ENCODE peak calls at places on chromosomes 1 and 21, in four cellular contexts. T, N, L and C are unnamed samples.

GRCh38 chr21:16363563-16363962 is 633.8 kb downstream of the USP25 start:
- DNase-seq in T (no peak), N (no peak), L (no peak), C (no peak)

GRCh38 chr1:173475564-173476196 is 1.5 kb upstream of the PRDX6 start:
- DNase-seq in T (peak), N (peak), L (peak), C (peak)

GRCh38 chr1:17287377-17287776 is 20.6 kb upstream of the PADI4 start:
- DNase-seq in T (no peak), N (no peak), L (peak), C (peak)

GRCh38 chr1:197130677-197131304 is 15.7 kb downstream of the ASPM start:
- DNase-seq in T (no peak), N (no peak), L (peak), C (no peak)

GRCh38 chr1:115671176-115672062 is 29.6 kb downstream of the VANGL1 start:
- DNase-seq in T (no peak), N (peak), L (peak), C (no peak)

GRCh38 chr1:25140073-25140797 is 92.1 kb downstream of the SYF2 start:
- DNase-seq in T (no peak), N (no peak), L (no peak), C (no peak)

GRCh38 chr1:60898987-60899386 is 183.4 kb upstream of the NFIA start:
- DNase-seq in T (no peak), N (no peak), L (no peak), C (no peak)

GRCh38 chr1:67723126-67723525 is 38.1 kb downstream of the GADD45A start:
- DNase-seq in T (no peak), N (no peak), L (no peak), C (no peak)

GRCh38 chr1:216914974-216915373 is 191.7 kb upstream of the ESRRG start:
- DNase-seq in T (no peak), N (no peak), L (peak), C (no peak)

GRCh38 chr1:224067621-224068457 is 46.1 kb upstream of the FBXO28 start:
- DNase-seq in T (no peak), N (peak), L (peak), C (peak)

GRCh38 chr1:22275626-22276395 is 132.9 kb upstream of the WNT4 start:
- DNase-seq in T (peak), N (peak), L (peak), C (peak)

GRCh38 chr1:198486903-198487302 is 53.6 kb downstream of the ATP6V1G3 start:
- DNase-seq in T (no peak), N (no peak), L (no peak), C (no peak)

GRCh38 chr1:62687903-62688686 is at the start of gene DOCK7:
- DNase-seq in T (peak), N (peak), L (peak), C (peak)

GRCh38 chr1:109960745-109961094 is 23.8 kb upstream of the AHCYL1 start:
- DNase-seq in T (no peak), N (no peak), L (no peak), C (no peak)

GRCh38 chr1:109959974-109960744 is 24.4 kb upstream of the AHCYL1 start:
- DNase-seq in T (no peak), N (no peak), L (peak), C (peak)

GRCh38 chr1:109963864-109964263 is 20.7 kb upstream of the AHCYL1 start:
- DNase-seq in T (no peak), N (no peak), L (no peak), C (no peak)

GRCh38 chr1:109954180-109954579 is 30.4 kb upstream of the AHCYL1 start:
- DNase-seq in T (no peak), N (no peak), L (no peak), C (no peak)

DNA sequence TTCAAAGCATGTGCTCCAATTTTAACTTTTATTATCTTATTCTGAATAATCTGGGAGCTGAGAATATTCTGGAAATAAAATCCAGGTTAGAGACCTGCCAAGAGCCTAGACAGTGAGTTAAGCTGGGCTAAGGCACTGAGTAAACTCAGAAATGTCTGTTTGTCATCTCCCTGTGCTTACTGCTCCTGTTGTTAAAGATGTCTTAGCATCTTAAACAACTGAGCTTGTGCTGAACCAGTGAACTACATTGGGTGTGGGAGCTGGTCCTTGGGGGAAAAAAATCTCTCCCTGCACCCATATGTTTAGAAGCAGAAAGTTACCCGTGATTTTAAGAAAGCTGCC is 25.0 kb upstream of the AHCYL1 start:
- DNase-seq in T (no peak), N (no peak), L (no peak), C (no peak)
- H3K4me2 ChIP-seq in T (no peak), N (no peak), L (peak), C (peak)

DNA sequence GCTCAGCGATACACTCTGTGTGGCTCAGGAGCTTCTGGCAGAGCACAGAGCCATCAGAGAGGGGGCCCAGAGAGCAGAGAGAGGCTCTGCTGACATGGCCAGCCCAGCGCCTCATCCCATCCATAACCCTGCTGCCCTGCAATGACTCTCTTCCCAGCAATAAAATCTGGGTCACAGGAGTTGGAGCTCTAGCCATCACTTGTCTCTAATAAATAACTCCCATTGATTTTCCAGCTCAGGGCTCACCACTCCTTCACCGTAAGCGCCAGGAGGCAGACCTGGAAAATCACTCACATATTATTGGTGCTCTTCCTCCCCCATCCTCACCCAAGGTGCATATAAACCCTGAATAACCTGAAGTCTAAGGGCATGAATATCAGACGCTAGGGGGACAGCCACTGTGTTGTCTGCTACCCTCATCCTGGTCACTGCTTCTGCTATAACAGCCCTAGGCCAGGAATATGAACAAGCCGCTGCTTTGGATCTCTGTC is at the start of gene APCS:
- DNase-seq in T (no peak), N (no peak), L (no peak), C (no peak)
- TF ChIP-seq CTCF in T (no peak), N (no peak), L (no peak), C (no peak)

GRCh38 chr1:12057382-12057781 is 5.7 kb upstream of the TNFRSF8 start:
- DNase-seq in T (no peak), N (peak), L (peak), C (peak)

GRCh38 chr1:12060500-12060899 is 2.6 kb upstream of the TNFRSF8 start:
- DNase-seq in T (no peak), N (no peak), L (no peak), C (peak)

GRCh38 chr1:12059722-12060464 is 3.2 kb upstream of the TNFRSF8 start:
- DNase-seq in T (peak), N (no peak), L (no peak), C (peak)

GRCh38 chr1:12057940-12058687 is 5.0 kb upstream of the TNFRSF8 start:
- DNase-seq in T (no peak), N (no peak), L (no peak), C (no peak)

GRCh38 chr1:12059226-12059625 is 3.9 kb upstream of the TNFRSF8 start:
- DNase-seq in T (peak), N (no peak), L (no peak), C (no peak)
- H3K4me2 ChIP-seq in T (peak), N (no peak), L (no peak), C (no peak)

GRCh38 chr1:226357416-226357815 is 48.5 kb upstream of the LIN9 start:
- DNase-seq in T (no peak), N (no peak), L (no peak), C (no peak)
- TF ChIP-seq CTCF in T (no peak), N (no peak), L (no peak), C (no peak)